ENCODE peak calls at places on chromosomes 2 and 18, in six cellular contexts. I is GM12878, N is HepG2, X is GM12891, E is K562, R is H1. B is an unnamed sample.

GRCh38 chr2:10721344-10722251 is at the start of gene ATP6V1C2:
- DNase-seq in I (no peak), N (no peak), X (peak; percentile 70), E (peak; percentile 28), R (peak; percentile 78), B (peak; percentile 74)

GRCh38 chr2:74107071-74107470 is 40.6 kb downstream of the BOLA3 start:
- DNase-seq in I (no peak), N (no peak), X (no peak), E (no peak), R (peak; percentile 81), B (no peak)

GRCh38 chr2:114089636-114090325 is 199.9 kb downstream of the ACTR3 start:
- DNase-seq in I (no peak), N (no peak), X (no peak), E (no peak), R (no peak), B (no peak)

GRCh38 chr18:76384861-76385680 is 110.0 kb downstream of the ZNF516 start:
- DNase-seq in I (no peak), N (no peak), X (no peak), E (no peak), R (no peak), B (no peak)

GRCh38 chr18:59323931-59324622 is 5.6 kb upstream of the CPLX4 start:
- DNase-seq in I (no peak), N (no peak), X (no peak), E (no peak), R (no peak), B (no peak)

GRCh38 chr2:186129767-186130581 is 356.1 kb upstream of the ZC3H15 start:
- DNase-seq in I (no peak), N (peak; percentile 75), X (no peak), E (no peak), R (no peak), B (no peak)

GRCh38 chr2:27162151-27163121 is 13.6 kb downstream of the TCF23 start:
- DNase-seq in I (no peak), N (peak; percentile 50), X (no peak), E (peak; percentile 47), R (no peak), B (no peak)

GRCh38 chr18:62767321-62767720 is 52.0 kb downstream of the PHLPP1 start:
- DNase-seq in I (no peak), N (no peak), X (no peak), E (no peak), R (no peak), B (no peak)

GRCh38 chr2:196441527-196441926 is 198.0 kb upstream of the CCDC150 start:
- DNase-seq in I (no peak), N (no peak), X (no peak), E (no peak), R (no peak), B (no peak)

GRCh38 chr18:400466-400865 is 100.0 kb downstream of the COLEC12 start:
- DNase-seq in I (no peak), N (no peak), X (no peak), E (no peak), R (no peak), B (no peak)

GRCh38 chr18:79962835-79963657 is 1.4 kb upstream of the HSBP1L1 start:
- DNase-seq in I (peak; percentile 84), N (no peak), X (peak; percentile 51), E (no peak), R (no peak), B (peak; percentile 64)

GRCh38 chr2:126507425-126507867 is 148.5 kb upstream of the GYPC start:
- DNase-seq in I (no peak), N (peak; percentile 41), X (no peak), E (no peak), R (no peak), B (no peak)

GRCh38 chr2:95059656-95060370 is 34.3 kb downstream of the MAL start:
- DNase-seq in I (no peak), N (no peak), X (no peak), E (no peak), R (no peak), B (no peak)

GRCh38 chr18:9722691-9723090 is 14.6 kb downstream of the RAB31 start:
- DNase-seq in I (no peak), N (peak; percentile 37), X (no peak), E (no peak), R (peak; percentile 48), B (no peak)

GRCh38 chr18:79043288-79043687 is 25.9 kb upstream of the ATP9B start:
- DNase-seq in I (no peak), N (no peak), X (no peak), E (no peak), R (no peak), B (no peak)

GRCh38 chr2:188292446-188293239 is 969 bp downstream of the GULP1 start:
- DNase-seq in I (no peak), N (no peak), X (no peak), E (peak; percentile 33), R (peak; percentile 88), B (no peak)
- TF ChIP-seq POLR2A in I (no peak), N (no peak), X (no peak), E (peak; percentile 48), R (peak; percentile 86), B (no peak)

GRCh38 chr18:48122376-48122775 is 191.9 kb upstream of the SMAD2 start:
- DNase-seq in I (no peak), N (no peak), X (no peak), E (no peak), R (no peak), B (no peak)
- TF ChIP-seq TAF1 in I (no peak), N (no peak), X (no peak), E (no peak), R (no peak), B (no peak)

GRCh38 chr18:50654658-50655550 is 95.0 kb downstream of the MAPK4 start:
- DNase-seq in I (no peak), N (peak; percentile 27), X (no peak), E (no peak), R (no peak), B (no peak)
- TF ChIP-seq POLR2AphosphoS5 in I (no peak), N (no peak), X (no peak), E (no peak), R (no peak), B (no peak)

GRCh38 chr2:112541315-112542122 is 746 bp upstream of the POLR1B start:
- DNase-seq in I (peak; percentile 5), N (no peak), X (peak; percentile 48), E (no peak), R (peak; percentile 88), B (no peak)

GRCh38 chr2:112547333-112547732 is 5.1 kb downstream of the POLR1B start:
- DNase-seq in I (no peak), N (peak; percentile 41), X (no peak), E (no peak), R (no peak), B (no peak)

GRCh38 chr2:112542974-112543760 is 902 bp downstream of the POLR1B start:
- DNase-seq in I (no peak), N (peak; percentile 13), X (no peak), E (no peak), R (no peak), B (no peak)

GRCh38 chr2:112540906-112541305 is 1.4 kb upstream of the POLR1B start:
- DNase-seq in I (no peak), N (no peak), X (no peak), E (no peak), R (no peak), B (no peak)

GRCh38 chr2:112542123-112542973 is at the start of gene POLR1B:
- DNase-seq in I (peak; percentile 65), N (peak; percentile 89), X (peak; percentile 65), E (peak; percentile 84), R (peak; percentile 91), B (peak; percentile 73)
- TF ChIP-seq POLR2A in I (peak; percentile 79), N (peak; percentile 88), X (peak; percentile 73), E (peak; percentile 75), R (peak; percentile 60), B (peak; percentile 70)